ENCODE peak calls at places on chromosomes 4 and X, in four cellular contexts. W is H1, J is K562, F is HepG2. S is an unnamed sample.

GRCh38 chr4:6560416-6561172 is 14.4 kb upstream of the MAN2B2 start:
- DNase-seq in W (no peak), J (no peak), F (no peak), S (no peak)

GRCh38 chrX:150364347-150365050 is 1.4 kb downstream of the MAMLD1 start:
- DNase-seq in W (peak; percentile 45), J (no peak), F (no peak), S (no peak)

GRCh38 chr4:108052511-108052910 is 62.8 kb downstream of the HADH start:
- DNase-seq in W (no peak), J (no peak), F (no peak), S (no peak)

GRCh38 chrX:47991263-47992092 is 12.3 kb downstream of the ZNF182 start:
- DNase-seq in W (no peak), J (no peak), F (no peak), S (no peak)

GRCh38 chr4:89024051-89024675 is 32.8 kb downstream of the FAM13A start:
- DNase-seq in W (no peak), J (peak; percentile 60), F (peak; percentile 77), S (peak; percentile 65)

GRCh38 chr4:123889376-123889945 is 492.9 kb downstream of the SPRY1 start:
- DNase-seq in W (no peak), J (no peak), F (no peak), S (no peak)

GRCh38 chr4:39235701-39236100 is 53.4 kb downstream of the WDR19 start:
- DNase-seq in W (no peak), J (no peak), F (no peak), S (no peak)

GRCh38 chr4:116726523-116726922 is 358.9 kb downstream of the TRAM1L1 start:
- DNase-seq in W (no peak), J (no peak), F (no peak), S (no peak)

GRCh38 chrX:11129546-11129945 is 18.4 kb downstream of the HCCS start:
- DNase-seq in W (no peak), J (no peak), F (no peak), S (no peak)

GRCh38 chrX:23616361-23616760 is 50.9 kb upstream of the PRDX4 start:
- DNase-seq in W (no peak), J (peak; percentile 49), F (peak; percentile 0), S (no peak)

GRCh38 chr4:23932935-23933334 is 43.1 kb upstream of the PPARGC1A start:
- DNase-seq in W (no peak), J (no peak), F (no peak), S (no peak)

GRCh38 chr4:110396963-110397362 is 79.0 kb upstream of the ENPEP start:
- DNase-seq in W (no peak), J (no peak), F (no peak), S (no peak)

GRCh38 chrX:80511969-80512760 is 91.9 kb downstream of the TENT5D start:
- DNase-seq in W (no peak), J (peak; percentile 46), F (no peak), S (no peak)

GRCh38 chr4:183830438-183830985 is 74.6 kb upstream of the STOX2 start:
- DNase-seq in W (no peak), J (no peak), F (no peak), S (no peak)

GRCh38 chr4:81723927-81724587 is 252.3 kb upstream of the RASGEF1B start:
- DNase-seq in W (no peak), J (no peak), F (no peak), S (no peak)

GRCh38 chrX:39576081-39576701 is 521.6 kb downstream of the BCOR start:
- DNase-seq in W (peak; percentile 43), J (no peak), F (no peak), S (no peak)

GRCh38 chrX:69961365-69962072 is 88.2 kb downstream of the AWAT2 start:
- DNase-seq in W (no peak), J (no peak), F (no peak), S (no peak)

GRCh38 chr4:55853484-55854046 is at the start of gene EXOC1:
- DNase-seq in W (peak; percentile 99), J (peak; percentile 93), F (peak; percentile 95), S (peak; percentile 93)

GRCh38 chrX:45623266-45623665 is 422.6 kb upstream of the DIPK2B start:
- DNase-seq in W (no peak), J (no peak), F (no peak), S (no peak)

GRCh38 chrX:56728321-56728720 is 722 bp upstream of the NBDY start:
- DNase-seq in W (no peak), J (no peak), F (no peak), S (no peak)

GRCh38 chrX:55127692-55128091 is 38.9 kb downstream of the PAGE2 start:
- DNase-seq in W (no peak), J (no peak), F (no peak), S (no peak)

DNA sequence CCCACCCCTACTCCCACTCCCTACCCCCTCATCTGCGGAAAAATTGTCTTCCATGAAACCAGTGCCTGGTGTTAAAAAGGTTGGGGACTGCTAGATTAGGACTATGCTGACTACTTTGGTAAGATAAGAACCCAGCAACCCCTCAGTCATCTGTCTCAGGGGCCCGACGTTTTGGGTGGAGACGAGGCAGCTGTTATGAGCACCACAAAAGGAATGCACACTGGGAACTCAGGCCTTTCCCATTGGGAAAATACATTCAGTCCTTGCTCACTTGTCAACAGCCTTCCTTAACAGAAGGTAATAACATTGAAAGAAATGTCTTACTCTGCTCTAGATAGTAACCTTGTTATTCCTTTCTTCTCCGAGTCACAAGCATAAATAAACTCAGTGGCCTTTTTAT is 310.8 kb downstream of the AFF2 start:
- DNase-seq in W (no peak), J (no peak), F (no peak), S (no peak)
- TF ChIP-seq FOSL1 in W (no peak), J (no peak), F (no peak), S (no peak)

DNA sequence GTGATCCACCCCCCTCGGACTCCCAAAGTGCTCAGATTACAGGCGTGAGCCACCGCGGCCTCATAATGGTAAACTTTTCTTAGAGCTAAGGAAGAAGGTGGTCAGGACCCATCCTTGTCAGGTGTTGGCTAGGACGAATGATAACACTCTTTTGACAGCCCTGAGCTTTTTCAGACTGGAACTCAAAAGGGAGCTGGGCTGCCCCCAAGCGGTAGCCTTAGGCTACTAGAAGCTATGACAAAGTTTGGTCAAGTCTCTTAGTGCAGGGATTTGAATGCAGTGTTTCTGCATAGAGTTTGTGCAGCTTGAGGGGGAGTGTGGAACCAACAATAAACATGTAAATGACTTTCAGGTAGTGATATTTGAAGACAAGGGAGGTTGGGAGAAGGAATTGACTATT is 11.8 kb upstream of the HSD17B10 start:
- DNase-seq in W (peak; percentile 48), J (peak; percentile 47), F (peak; percentile 19), S (no peak)
- TF ChIP-seq FOSL1 in W (no peak), J (no peak), F (no peak), S (no peak)

GRCh38 chr4:148007789-148008188 is 275.9 kb downstream of the ARHGAP10 start:
- DNase-seq in W (no peak), J (no peak), F (no peak), S (no peak)
- TF ChIP-seq FOSL1 in W (no peak), J (no peak), F (no peak), S (no peak)

GRCh38 chr4:164009435-164009834 is 514.9 kb downstream of the TMA16 start:
- DNase-seq in W (no peak), J (no peak), F (no peak), S (no peak)

GRCh38 chr4:164012396-164013027 is 518.0 kb downstream of the TMA16 start:
- DNase-seq in W (peak; percentile 56), J (no peak), F (peak; percentile 28), S (peak; percentile 29)

GRCh38 chr4:164011791-164012190 is 517.3 kb downstream of the TMA16 start:
- DNase-seq in W (no peak), J (no peak), F (no peak), S (no peak)
- TF ChIP-seq FOSL1 in W (no peak), J (no peak), F (no peak), S (no peak)